ENCODE peak calls at places on chromosomes 13 and 19, in five cellular contexts. One of them, this sample, is unnamed.

GRCh38 chr19:29062486-29063435 is 150.2 kb downstream of the UQCRFS1 start:
- DNase-seq in uterus: no peak
- DNase-seq in AG04449: no peak
- DNase-seq in BE2C: no peak
- DNase-seq in T47D: no peak
- DNase-seq in this sample: no peak

GRCh38 chr13:87999141-87999765 is 328.1 kb downstream of the SLITRK5 start:
- DNase-seq in BE2C: no peak
- DNase-seq in uterus: no peak
- DNase-seq in T47D: no peak
- DNase-seq in AG04449: no peak
- DNase-seq in this sample: no peak

GRCh38 chr19:48501961-48502719 is 9.5 kb downstream of the LMTK3 start:
- DNase-seq in uterus: no peak
- DNase-seq in T47D: peak
- DNase-seq in AG04449: no peak
- DNase-seq in BE2C: peak
- DNase-seq in this sample: peak

GRCh38 chr19:11530432-11530831 is 1.5 kb upstream of the ECSIT start:
- DNase-seq in uterus: peak
- DNase-seq in BE2C: peak
- DNase-seq in T47D: peak
- DNase-seq in AG04449: no peak
- DNase-seq in this sample: peak

GRCh38 chr19:10454267-10454666 is 33.9 kb downstream of the PDE4A start:
- DNase-seq in BE2C: peak
- DNase-seq in AG04449: no peak
- DNase-seq in T47D: peak
- DNase-seq in uterus: no peak
- DNase-seq in this sample: no peak

GRCh38 chr13:48231080-48231479 is 1.9 kb upstream of the ITM2B start:
- DNase-seq in BE2C: no peak
- DNase-seq in uterus: peak
- DNase-seq in T47D: no peak
- DNase-seq in AG04449: no peak
- DNase-seq in this sample: no peak

GRCh38 chr13:70613295-70613694 is 505.0 kb upstream of the KLHL1 start:
- DNase-seq in BE2C: no peak
- DNase-seq in uterus: no peak
- DNase-seq in T47D: peak
- DNase-seq in AG04449: no peak
- DNase-seq in this sample: peak

GRCh38 chr13:43331676-43332075 is 308.3 kb downstream of the DNAJC15 start:
- DNase-seq in T47D: no peak
- DNase-seq in BE2C: no peak
- DNase-seq in uterus: no peak
- DNase-seq in AG04449: no peak
- DNase-seq in this sample: no peak

GRCh38 chr13:34006011-34006410 is 188.1 kb downstream of the RFC3 start:
- DNase-seq in AG04449: no peak
- DNase-seq in BE2C: no peak
- DNase-seq in uterus: no peak
- DNase-seq in T47D: no peak
- DNase-seq in this sample: no peak

GRCh38 chr13:28297341-28297740 is 159.0 kb downstream of the PAN3 start:
- DNase-seq in uterus: no peak
- DNase-seq in BE2C: no peak
- DNase-seq in T47D: no peak
- DNase-seq in AG04449: no peak
- DNase-seq in this sample: no peak

GRCh38 chr19:4144666-4145261 is 8.7 kb upstream of the CREB3L3 start:
- DNase-seq in T47D: no peak
- DNase-seq in BE2C: no peak
- DNase-seq in AG04449: no peak
- DNase-seq in uterus: no peak
- DNase-seq in this sample: peak

GRCh38 chr19:13954185-13954584 is 1.9 kb downstream of the DCAF15 start:
- DNase-seq in T47D: no peak
- DNase-seq in AG04449: no peak
- DNase-seq in BE2C: no peak
- DNase-seq in uterus: no peak
- DNase-seq in this sample: no peak

GRCh38 chr13:51663980-51664957 is 80.0 kb downstream of the WDFY2 start:
- DNase-seq in AG04449: no peak
- DNase-seq in uterus: no peak
- DNase-seq in T47D: peak
- DNase-seq in BE2C: no peak
- DNase-seq in this sample: no peak

GRCh38 chr13:46684287-46685001 is 112.5 kb downstream of the ESD start:
- DNase-seq in AG04449: no peak
- DNase-seq in T47D: no peak
- DNase-seq in uterus: no peak
- DNase-seq in BE2C: no peak
- DNase-seq in this sample: no peak

GRCh38 chr19:38635483-38636399 is 11.7 kb upstream of the ACTN4 start:
- DNase-seq in T47D: no peak
- DNase-seq in AG04449: no peak
- DNase-seq in BE2C: no peak
- DNase-seq in uterus: no peak
- DNase-seq in this sample: no peak

GRCh38 chr19:38304352-38304865 is 358 bp downstream of the C19orf33 start:
- DNase-seq in uterus: no peak
- DNase-seq in AG04449: no peak
- DNase-seq in BE2C: no peak
- DNase-seq in T47D: no peak
- DNase-seq in this sample: peak

GRCh38 chr19:50361290-50362029 is 4.0 kb downstream of the NAPSA start:
- DNase-seq in T47D: peak
- DNase-seq in BE2C: no peak
- DNase-seq in uterus: no peak
- DNase-seq in AG04449: no peak
- DNase-seq in this sample: no peak

GRCh38 chr19:11420429-11420893 is 1.3 kb upstream of the RGL3 start:
- DNase-seq in uterus: peak
- DNase-seq in BE2C: no peak
- DNase-seq in AG04449: no peak
- DNase-seq in T47D: peak
- DNase-seq in this sample: no peak

GRCh38 chr19:38211206-38211605 is 12.8 kb downstream of the DPF1 start:
- DNase-seq in AG04449: no peak
- DNase-seq in uterus: no peak
- DNase-seq in BE2C: no peak
- DNase-seq in T47D: no peak
- DNase-seq in this sample: no peak

GRCh38 chr19:1904385-1905070 is 671 bp upstream of the ADAT3 start:
- DNase-seq in T47D: peak
- DNase-seq in BE2C: no peak
- DNase-seq in uterus: peak
- DNase-seq in AG04449: no peak
- DNase-seq in this sample: no peak

GRCh38 chr19:15810335-15810734 is 5.1 kb downstream of the OR10H1 start:
- DNase-seq in uterus: no peak
- DNase-seq in AG04449: no peak
- DNase-seq in T47D: peak
- DNase-seq in BE2C: no peak
- DNase-seq in this sample: peak

This sample was measured in SW480.